ENCODE peak calls at places on chromosomes 5 and 9, in four cellular contexts. One of them, this sample, is unnamed.
A peak's percentile ranks its signal among the peaks of the same experiment; 100 is the strongest.

GRCh38 chr9:109307380-109308240 is 13.2 kb downstream of the EPB41L4B start:
- DNase-seq in HCT116: no peak
- DNase-seq in fibroblast of lung: no peak
- DNase-seq in MM.1S: no peak
- DNase-seq in this sample: no peak

GRCh38 chr9:111914749-111915424 is 18.3 kb downstream of the UGCG start:
- DNase-seq in HCT116: no peak
- DNase-seq in MM.1S: no peak
- DNase-seq in fibroblast of lung: no peak
- DNase-seq in this sample: peak; percentile 37

GRCh38 chr5:91175708-91176107 is 207.4 kb downstream of the ARRDC3 start:
- DNase-seq in MM.1S: no peak
- DNase-seq in HCT116: no peak
- DNase-seq in fibroblast of lung: peak; percentile 17
- DNase-seq in this sample: no peak

GRCh38 chr9:77865385-77865784 is 166.2 kb downstream of the GNAQ start:
- DNase-seq in fibroblast of lung: no peak
- DNase-seq in MM.1S: no peak
- DNase-seq in HCT116: no peak
- DNase-seq in this sample: no peak

GRCh38 chr9:38062498-38063362 is 6.3 kb downstream of the SHB start:
- DNase-seq in HCT116: no peak
- DNase-seq in fibroblast of lung: peak; percentile 88
- DNase-seq in MM.1S: no peak
- DNase-seq in this sample: no peak

GRCh38 chr9:134396825-134397224 is 70.6 kb downstream of the RXRA start:
- DNase-seq in fibroblast of lung: no peak
- DNase-seq in HCT116: no peak
- DNase-seq in MM.1S: no peak
- DNase-seq in this sample: peak; percentile 71

GRCh38 chr9:114499528-114499927 is 5.7 kb downstream of the WHRN start:
- DNase-seq in fibroblast of lung: no peak
- DNase-seq in MM.1S: no peak
- DNase-seq in HCT116: no peak
- DNase-seq in this sample: no peak

GRCh38 chr5:36950586-36951457 is 74.3 kb downstream of the NIPBL start:
- DNase-seq in HCT116: no peak
- DNase-seq in MM.1S: no peak
- DNase-seq in fibroblast of lung: peak; percentile 86
- DNase-seq in this sample: no peak

GRCh38 chr9:16371306-16371705 is 499.2 kb downstream of the BNC2 start:
- DNase-seq in HCT116: no peak
- DNase-seq in fibroblast of lung: peak; percentile 27
- DNase-seq in MM.1S: no peak
- DNase-seq in this sample: no peak

GRCh38 chr9:114484854-114485443 is 20.3 kb downstream of the WHRN start:
- DNase-seq in HCT116: peak; percentile 73
- DNase-seq in MM.1S: peak; percentile 98
- DNase-seq in fibroblast of lung: peak; percentile 81
- DNase-seq in this sample: no peak

GRCh38 chr5:118888556-118888955 is 99.8 kb downstream of the DTWD2 start:
- DNase-seq in HCT116: no peak
- DNase-seq in MM.1S: no peak
- DNase-seq in fibroblast of lung: no peak
- DNase-seq in this sample: no peak

GRCh38 chr5:132032156-132032555 is 20.7 kb upstream of the ACSL6 start:
- DNase-seq in MM.1S: no peak
- DNase-seq in fibroblast of lung: no peak
- DNase-seq in HCT116: no peak
- DNase-seq in this sample: no peak

GRCh38 chr5:137594717-137595116 is 95.6 kb upstream of the SPOCK1 start:
- DNase-seq in MM.1S: no peak
- DNase-seq in HCT116: no peak
- DNase-seq in fibroblast of lung: peak; percentile 25
- DNase-seq in this sample: no peak

GRCh38 chr9:127854169-127854833 is at the start of gene ENG:
- DNase-seq in fibroblast of lung: peak; percentile 65
- DNase-seq in HCT116: no peak
- DNase-seq in MM.1S: no peak
- DNase-seq in this sample: peak; percentile 78

GRCh38 chr5:81549123-81549522 is 155.2 kb upstream of the ACOT12 start:
- DNase-seq in HCT116: no peak
- DNase-seq in fibroblast of lung: no peak
- DNase-seq in MM.1S: no peak
- DNase-seq in this sample: no peak

GRCh38 chr9:137313956-137314560 is 12.0 kb upstream of the NRARP start:
- DNase-seq in HCT116: no peak
- DNase-seq in fibroblast of lung: no peak
- DNase-seq in MM.1S: no peak
- DNase-seq in this sample: no peak

GRCh38 chr9:126222835-126223431 is 103.7 kb upstream of the MVB12B start:
- DNase-seq in MM.1S: no peak
- DNase-seq in fibroblast of lung: no peak
- DNase-seq in HCT116: no peak
- DNase-seq in this sample: no peak

GRCh38 chr9:69130456-69131441 is 43.3 kb upstream of the TJP2 start:
- DNase-seq in HCT116: no peak
- DNase-seq in fibroblast of lung: peak; percentile 96
- DNase-seq in MM.1S: no peak
- DNase-seq in this sample: no peak

GRCh38 chr9:23587903-23588302 is 238.1 kb downstream of the ELAVL2 start:
- DNase-seq in MM.1S: no peak
- DNase-seq in HCT116: no peak
- DNase-seq in fibroblast of lung: no peak
- DNase-seq in this sample: no peak

GRCh38 chr9:70679845-70680244 is 265.4 kb upstream of the KLF9 start:
- DNase-seq in fibroblast of lung: no peak
- DNase-seq in MM.1S: no peak
- DNase-seq in HCT116: no peak
- DNase-seq in this sample: no peak

GRCh38 chr5:4661326-4661725 is 478.8 kb upstream of the ADAMTS16 start:
- DNase-seq in MM.1S: no peak
- DNase-seq in fibroblast of lung: no peak
- DNase-seq in HCT116: no peak
- DNase-seq in this sample: no peak

GRCh38 chr9:19922476-19923118 is 133.8 kb upstream of the SLC24A2 start:
- DNase-seq in HCT116: peak; percentile 15
- DNase-seq in MM.1S: no peak
- DNase-seq in fibroblast of lung: peak; percentile 38
- DNase-seq in this sample: peak; percentile 70

GRCh38 chr5:131413605-131414559 is 150.0 kb downstream of the CDC42SE2 start:
- DNase-seq in MM.1S: peak; percentile 39
- DNase-seq in fibroblast of lung: no peak
- DNase-seq in HCT116: no peak
- DNase-seq in this sample: peak; percentile 56

GRCh38 chr5:117455236-117456233 is 880.9 kb upstream of the SEMA6A start:
- DNase-seq in HCT116: peak; percentile 23
- DNase-seq in fibroblast of lung: no peak
- DNase-seq in MM.1S: peak; percentile 30
- DNase-seq in this sample: peak; percentile 29

GRCh38 chr9:78234810-78235209 is 1.1 kb upstream of the CEP78 start:
- DNase-seq in MM.1S: no peak
- DNase-seq in fibroblast of lung: peak; percentile 84
- DNase-seq in HCT116: no peak
- DNase-seq in this sample: peak; percentile 35

GRCh38 chr9:96553070-96553469 is 66.6 kb downstream of the CDC14B start:
- DNase-seq in HCT116: no peak
- DNase-seq in fibroblast of lung: peak; percentile 88
- DNase-seq in MM.1S: no peak
- DNase-seq in this sample: no peak

GRCh38 chr9:14908221-14909206 is 1.7 kb downstream of the FREM1 start:
- DNase-seq in HCT116: no peak
- DNase-seq in MM.1S: no peak
- DNase-seq in fibroblast of lung: no peak
- DNase-seq in this sample: no peak

GRCh38 chr5:135245521-135246499 is 153.2 kb downstream of the MACROH2A1 start:
- DNase-seq in fibroblast of lung: peak; percentile 80
- DNase-seq in HCT116: no peak
- DNase-seq in MM.1S: no peak
- DNase-seq in this sample: no peak

DNA sequence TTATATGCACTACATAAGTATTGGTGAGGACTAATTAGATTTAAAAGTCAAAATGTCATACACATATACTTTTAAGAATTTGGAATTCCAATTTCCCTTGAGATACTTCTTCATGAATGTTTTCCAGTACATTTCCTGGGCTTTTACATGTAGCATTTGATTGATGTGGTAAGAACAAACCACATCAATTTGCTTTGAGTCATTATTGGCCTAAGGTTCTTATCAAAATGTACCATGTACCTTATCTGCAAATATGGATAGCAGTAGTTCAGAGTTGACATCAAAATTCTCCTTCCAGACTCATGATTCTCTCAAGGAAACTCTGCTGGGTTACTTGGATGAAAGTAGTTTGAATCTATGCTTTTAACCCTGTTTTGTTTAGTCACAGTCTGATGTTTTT is 2.5 kb downstream of the CAST start:
- DNase-seq in MM.1S: no peak
- DNase-seq in HCT116: no peak
- DNase-seq in fibroblast of lung: peak; percentile 36
- DNase-seq in this sample: no peak
- TF ChIP-seq EZH2 in MM.1S: no peak
- TF ChIP-seq EZH2 in HCT116: no peak
- TF ChIP-seq EZH2 in fibroblast of lung: no peak
- TF ChIP-seq EZH2 in this sample: no peak

GRCh38 chr9:34373749-34374148 is 2.9 kb downstream of the MYORG start:
- DNase-seq in HCT116: no peak
- DNase-seq in MM.1S: no peak
- DNase-seq in fibroblast of lung: no peak
- DNase-seq in this sample: no peak
- TF ChIP-seq CTCF in HCT116: no peak
- TF ChIP-seq CTCF in MM.1S: no peak
- TF ChIP-seq CTCF in fibroblast of lung: no peak
- TF ChIP-seq CTCF in this sample: no peak

DNA sequence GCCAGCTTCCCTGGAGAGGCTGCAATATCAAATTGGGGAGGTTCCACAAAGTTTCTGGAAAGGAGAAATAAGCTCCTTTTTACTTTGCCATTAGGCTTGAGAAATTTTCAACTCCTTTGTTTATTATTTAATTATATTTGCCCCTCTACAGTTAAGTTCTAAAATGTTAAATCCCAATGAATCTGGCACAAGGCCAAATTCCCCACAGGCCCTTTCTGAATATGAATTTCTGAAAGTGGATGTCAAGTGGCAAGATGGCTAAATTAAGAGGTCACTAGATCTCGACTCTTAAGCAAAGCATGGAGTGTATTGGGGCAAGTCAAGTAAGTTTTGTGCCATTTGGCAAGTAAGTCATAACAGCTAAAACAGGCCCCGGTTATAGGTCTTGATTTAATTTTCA is 117.0 kb downstream of the MARCHF3 start:
- DNase-seq in HCT116: no peak
- DNase-seq in fibroblast of lung: no peak
- DNase-seq in MM.1S: no peak
- DNase-seq in this sample: peak; percentile 13
- H3K9me3 ChIP-seq in HCT116: no peaks in the 10 kb centered on the region
- H3K9me3 ChIP-seq in fibroblast of lung: no peaks in the 10 kb centered on the region
- H3K9me3 ChIP-seq in MM.1S: no peaks in the 10 kb centered on the region
- H3K9me3 ChIP-seq in this sample: no peaks in the 10 kb centered on the region

DNA sequence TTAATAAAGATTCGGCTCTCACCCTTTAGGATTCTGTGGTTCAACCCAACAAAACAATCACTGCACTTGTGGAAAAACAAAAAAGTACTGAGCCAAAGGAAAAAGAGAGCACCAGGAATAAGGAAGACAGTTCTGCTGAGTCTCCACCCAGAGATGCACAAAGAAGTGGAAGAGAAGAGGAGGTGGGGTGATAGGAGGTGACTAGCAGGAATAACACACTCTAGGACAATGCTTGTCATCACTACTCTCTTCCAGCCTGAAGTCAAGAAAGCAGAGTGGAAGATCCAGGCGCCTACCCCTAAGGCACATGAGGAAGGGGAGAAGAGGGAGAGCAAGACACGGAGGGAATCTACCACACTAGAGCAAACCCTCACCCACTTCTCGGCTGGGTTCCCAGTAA is 1.8 kb downstream of the SLIT3 start:
- DNase-seq in HCT116: no peak
- DNase-seq in fibroblast of lung: peak; percentile 16
- DNase-seq in MM.1S: no peak
- DNase-seq in this sample: no peak
- TF ChIP-seq EZH2 in HCT116: no peak
- TF ChIP-seq EZH2 in fibroblast of lung: no peak
- TF ChIP-seq EZH2 in MM.1S: no peak
- TF ChIP-seq EZH2 in this sample: peak; percentile 53

DNA sequence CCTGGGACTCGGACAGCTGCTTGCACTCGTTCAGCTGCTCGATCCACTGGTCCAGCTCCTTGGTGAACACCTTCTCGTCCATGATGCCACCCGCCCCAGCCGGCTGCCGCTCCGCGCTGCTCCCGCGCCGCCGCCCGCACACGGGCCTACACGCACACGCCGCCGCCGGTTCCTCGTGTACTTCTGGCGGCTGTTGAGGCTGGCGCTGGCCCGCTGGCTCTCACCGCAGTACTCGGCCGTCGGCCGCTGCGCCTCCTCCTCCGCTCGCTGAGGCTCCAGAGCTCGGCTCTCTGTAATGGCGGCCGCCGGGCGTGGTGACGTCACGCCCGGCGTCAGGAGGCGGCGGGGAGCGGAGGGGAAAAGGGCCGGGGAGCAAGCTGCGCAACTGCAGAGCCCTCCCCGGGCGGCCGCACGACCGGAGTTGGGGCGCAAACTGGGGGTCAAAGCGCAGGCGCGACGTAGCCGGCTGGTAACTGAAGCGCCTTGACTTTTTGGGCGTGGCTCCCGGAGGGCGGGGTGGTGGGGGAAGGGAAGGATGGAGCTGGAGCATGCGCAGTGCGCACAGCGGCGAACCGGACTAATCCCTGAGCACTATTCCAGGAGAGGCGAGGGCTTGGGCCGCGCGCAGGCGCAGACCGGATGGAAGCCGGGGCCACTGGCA is at the start of gene PPP2CA:
- DNase-seq in fibroblast of lung: peak; percentile 97
- DNase-seq in HCT116: peak; percentile 97
- DNase-seq in MM.1S: peak; percentile 99
- DNase-seq in this sample: peak; percentile 99
- TF ChIP-seq CTCF in fibroblast of lung: no peak
- TF ChIP-seq CTCF in HCT116: no peak
- TF ChIP-seq CTCF in MM.1S: no peak
- TF ChIP-seq CTCF in this sample: no peak